ENCODE peak calls at places on chromosomes 16 and 17, in ten cellular contexts. K is stomach, J is Panc1, E is esophagus muscularis mucosa, B is spleen, D is K562, S is SK-N-SH, U is H1, R is endothelial cell of umbilical vein, O is transverse colon. L is an unnamed sample.

GRCh38 chr16:31487720-31488629 is 5.1 kb downstream of the SLC5A2 start:
- DNase-seq in B (peak; percentile 93), O (peak; percentile 81), K (peak; percentile 75), S (peak; percentile 91), R (peak; percentile 21), J (no peak), U (no peak), D (no peak), E (no peak), L (no peak)

GRCh38 chr16:69888005-69888560 is 63.1 kb upstream of the CLEC18A start:
- DNase-seq in K (no peak), S (no peak), E (no peak), D (no peak), O (no peak), J (no peak), U (no peak), R (no peak), B (no peak), L (no peak)

GRCh38 chr17:17849863-17850373 is 13.1 kb upstream of the SREBF1 start:
- DNase-seq in O (peak; percentile 55), U (no peak), K (peak; percentile 44), B (peak; percentile 88), R (peak; percentile 46), J (no peak), E (no peak), S (peak; percentile 58), D (peak; percentile 92), L (no peak)

GRCh38 chr16:83859265-83859664 is 39.6 kb upstream of the MLYCD start:
- DNase-seq in K (no peak), S (no peak), U (no peak), R (no peak), D (no peak), O (no peak), B (no peak), E (no peak), J (no peak), L (no peak)

GRCh38 chr17:7403043-7403901 is 625 bp downstream of the TMEM256 start:
- DNase-seq in J (no peak), O (peak; percentile 75), R (no peak), S (peak; percentile 86), K (peak; percentile 33), U (no peak), B (peak; percentile 84), E (peak; percentile 95), D (peak; percentile 55), L (peak; percentile 93)

GRCh38 chr17:19766016-19766415 is 17.9 kb upstream of the ALDH3A1 start:
- DNase-seq in O (no peak), E (no peak), U (no peak), R (no peak), D (no peak), J (no peak), B (no peak), S (no peak), K (no peak), L (no peak)

GRCh38 chr17:76199466-76199865 is 40.8 kb downstream of the RNF157 start:
- DNase-seq in R (no peak), D (no peak), U (no peak), B (no peak), K (no peak), E (no peak), J (no peak), O (no peak), S (no peak), L (no peak)

GRCh38 chr16:14564881-14565687 is 65.0 kb downstream of the PARN start:
- DNase-seq in O (no peak), E (no peak), S (no peak), R (peak; percentile 87), J (no peak), D (no peak), U (no peak), B (no peak), K (no peak), L (no peak)

GRCh38 chr17:29663155-29663554 is 40.4 kb upstream of the CORO6 start:
- DNase-seq in J (no peak), K (no peak), O (no peak), E (no peak), D (peak; percentile 69), B (no peak), U (no peak), S (no peak), R (no peak), L (no peak)

GRCh38 chr16:87333581-87334331 is 16.6 kb upstream of the C16orf95 start:
- DNase-seq in S (no peak), U (no peak), B (peak; percentile 69), E (no peak), D (no peak), K (no peak), O (no peak), R (no peak), J (no peak), L (no peak)

GRCh38 chr16:2333772-2334379 is 6.7 kb downstream of the ABCA3 start:
- DNase-seq in D (peak; percentile 67), S (no peak), E (peak; percentile 37), U (no peak), K (no peak), J (no peak), O (no peak), B (no peak), R (peak; percentile 10), L (no peak)

GRCh38 chr17:12918132-12918531 is 99.7 kb downstream of the ELAC2 start:
- DNase-seq in K (no peak), R (no peak), E (no peak), O (no peak), B (no peak), S (no peak), J (no peak), U (no peak), D (no peak), L (no peak)

GRCh38 chr17:32516940-32517711 is 30.3 kb downstream of the CDK5R1 start:
- DNase-seq in K (no peak), E (no peak), U (no peak), J (no peak), D (no peak), B (no peak), S (no peak), O (no peak), R (no peak), L (no peak)

GRCh38 chr17:32777436-32777835 is 99.5 kb downstream of the MYO1D start:
- DNase-seq in O (no peak), J (peak; percentile 27), R (no peak), S (no peak), B (no peak), D (no peak), E (no peak), U (no peak), K (no peak), L (no peak)

GRCh38 chr17:33452797-33453196 is 159.7 kb upstream of the ASIC2 start:
- DNase-seq in J (no peak), S (no peak), U (peak; percentile 54), E (no peak), K (no peak), O (no peak), B (no peak), D (no peak), R (no peak), L (no peak)

GRCh38 chr17:82288602-82288927 is 15.1 kb upstream of the CSNK1D start:
- DNase-seq in B (no peak), R (no peak), K (no peak), S (no peak), E (no peak), U (no peak), J (no peak), O (no peak), D (no peak), L (no peak)

GRCh38 chr17:14434506-14434905 is 133.6 kb downstream of the HS3ST3B1 start:
- DNase-seq in O (no peak), E (no peak), U (no peak), R (no peak), J (no peak), D (no peak), K (no peak), B (no peak), S (no peak), L (no peak)

GRCh38 chr17:82489117-82489516 is 30.4 kb upstream of the FOXK2 start:
- DNase-seq in B (no peak), D (no peak), O (no peak), E (no peak), K (no peak), R (no peak), U (no peak), J (no peak), S (no peak), L (peak; percentile 60)

GRCh38 chr17:4583796-4584124 is 569 bp upstream of the SMTNL2 start:
- DNase-seq in R (peak; percentile 18), K (no peak), D (no peak), S (peak; percentile 79), O (no peak), U (no peak), J (no peak), B (peak; percentile 62), E (no peak), L (no peak)
- H3K4me3 ChIP-seq in R (peak overlapping the region; percentile 37), K (peak overlapping the region; percentile 47), D (no peak overlapping the region), S (no peak overlapping the region), O (no peak overlapping the region), U (peak overlapping the region; percentile 59), J (peak overlapping the region; percentile 27), B (peak overlapping the region; percentile 53), E (peak overlapping the region; percentile 68), L (peak overlapping the region; percentile 49)

DNA sequence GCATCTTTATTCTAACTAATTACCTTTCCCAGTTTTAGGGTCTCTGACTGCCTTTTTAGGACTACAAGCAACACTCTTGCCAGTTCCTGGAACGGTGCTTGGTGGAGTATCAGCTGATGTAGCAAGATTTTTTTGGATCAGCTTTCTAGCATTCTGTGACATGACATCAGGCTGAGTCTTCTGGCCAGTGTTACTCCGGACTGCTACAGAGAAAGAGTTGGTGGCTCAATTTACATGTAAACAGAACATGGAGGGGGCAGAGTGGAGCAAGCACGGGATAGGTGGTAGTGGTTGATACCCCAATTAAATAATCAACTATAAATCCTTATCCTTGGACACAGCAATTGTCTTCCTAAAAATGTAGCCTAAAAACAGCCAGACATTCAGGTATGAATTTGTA is 10.6 kb upstream of the ARL6IP1 start:
- DNase-seq in B (no peak), U (no peak), D (no peak), K (no peak), S (no peak), R (no peak), J (no peak), O (no peak), E (no peak), L (no peak)
- H3K27ac ChIP-seq in B (no peak overlapping the region), U (no peak overlapping the region), D (no peak overlapping the region), K (no peak overlapping the region), S (no peak overlapping the region), R (no peak overlapping the region), J (no peak overlapping the region), O (no peak overlapping the region), E (no peak overlapping the region), L (no peak overlapping the region)

DNA sequence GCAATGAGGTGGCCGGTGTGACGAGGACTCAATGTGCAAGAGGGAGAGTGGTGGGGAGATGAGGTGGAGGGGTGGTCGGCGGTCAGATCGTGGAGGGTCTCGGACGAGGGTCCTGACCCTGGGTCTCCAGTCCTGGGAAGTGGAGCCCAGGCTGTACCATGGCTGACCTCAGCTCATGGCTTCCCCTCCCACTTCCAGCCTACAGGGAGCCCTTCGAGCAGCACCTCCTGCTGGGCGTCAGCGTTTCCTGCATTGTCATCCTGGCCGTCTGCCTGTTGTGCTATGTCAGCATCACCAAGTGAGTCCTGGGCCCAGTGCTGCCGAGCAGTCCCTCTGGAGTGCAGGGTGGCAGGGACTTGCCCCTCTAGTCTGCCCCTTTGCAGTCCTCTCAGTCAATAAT is 41.8 kb downstream of the IL4R start:
- DNase-seq in S (no peak), D (peak; percentile 66), K (peak; percentile 33), U (peak; percentile 41), R (peak; percentile 46), B (peak; percentile 87), O (peak; percentile 50), E (no peak), J (no peak), L (no peak)
- TF ChIP-seq POLR2AphosphoS5 in S (no peak), D (no peak), K (no peak), U (no peak), R (no peak), B (peak; percentile 56), O (no peak), E (peak; percentile 61), J (no peak), L (no peak)

GRCh38 chr17:66569572-66569971 is 265.3 kb upstream of the CACNG5 start:
- DNase-seq in O (no peak), K (no peak), U (no peak), D (no peak), S (no peak), R (no peak), B (no peak), E (no peak), J (no peak), L (no peak)
- H3K4me3 ChIP-seq in O (no peak overlapping the region), K (no peak overlapping the region), U (no peak overlapping the region), D (no peak overlapping the region), S (no peak overlapping the region), R (no peak overlapping the region), B (no peak overlapping the region), E (no peak overlapping the region), J (no peak overlapping the region), L (no peak overlapping the region)